ENCODE peak calls at places on chromosomes 6 and 20, in ten cellular contexts. One of them, this sample, is unnamed.

GRCh38 chr20:48817367-48818030 is 10.3 kb downstream of the PREX1 start:
- DNase-seq in keratinocyte: no peak
- DNase-seq in IMR-90: no peak
- DNase-seq in GM12878: no peak
- DNase-seq in mesenchymal stem cell: no peak
- DNase-seq in neuronal stem cell: no peak
- DNase-seq in fibroblast of lung: no peak
- DNase-seq in trophoblast cell: no peak
- DNase-seq in neural progenitor cell: no peak
- DNase-seq in HepG2: no peak
- DNase-seq in this sample: no peak

GRCh38 chr20:4052554-4052953 is 37.2 kb upstream of the RNF24 start:
- DNase-seq in keratinocyte: no peak
- DNase-seq in IMR-90: no peak
- DNase-seq in GM12878: no peak
- DNase-seq in mesenchymal stem cell: no peak
- DNase-seq in neuronal stem cell: no peak
- DNase-seq in fibroblast of lung: no peak
- DNase-seq in trophoblast cell: no peak
- DNase-seq in neural progenitor cell: no peak
- DNase-seq in HepG2: no peak
- DNase-seq in this sample: no peak

GRCh38 chr6:14863896-14864850 is 381.7 kb upstream of the JARID2 start:
- DNase-seq in keratinocyte: no peak
- DNase-seq in IMR-90: no peak
- DNase-seq in GM12878: no peak
- DNase-seq in mesenchymal stem cell: no peak
- DNase-seq in neuronal stem cell: no peak
- DNase-seq in fibroblast of lung: no peak
- DNase-seq in trophoblast cell: no peak
- DNase-seq in neural progenitor cell: peak
- DNase-seq in HepG2: no peak
- DNase-seq in this sample: no peak

GRCh38 chr6:107936162-107936909 is 21.7 kb downstream of the SEC63 start:
- DNase-seq in keratinocyte: no peak
- DNase-seq in IMR-90: no peak
- DNase-seq in GM12878: no peak
- DNase-seq in mesenchymal stem cell: no peak
- DNase-seq in neuronal stem cell: no peak
- DNase-seq in fibroblast of lung: no peak
- DNase-seq in trophoblast cell: no peak
- DNase-seq in neural progenitor cell: no peak
- DNase-seq in HepG2: no peak
- DNase-seq in this sample: no peak

GRCh38 chr6:116513224-116513875 is 1.9 kb downstream of the CALHM5 start:
- DNase-seq in keratinocyte: peak
- DNase-seq in IMR-90: no peak
- DNase-seq in GM12878: no peak
- DNase-seq in mesenchymal stem cell: no peak
- DNase-seq in neuronal stem cell: no peak
- DNase-seq in fibroblast of lung: no peak
- DNase-seq in trophoblast cell: peak
- DNase-seq in neural progenitor cell: no peak
- DNase-seq in HepG2: no peak
- DNase-seq in this sample: no peak

GRCh38 chr6:132798820-132799538 is 542 bp upstream of the SLC18B1 start:
- DNase-seq in keratinocyte: no peak
- DNase-seq in IMR-90: peak
- DNase-seq in GM12878: peak
- DNase-seq in mesenchymal stem cell: peak
- DNase-seq in neuronal stem cell: peak
- DNase-seq in fibroblast of lung: peak
- DNase-seq in trophoblast cell: peak
- DNase-seq in neural progenitor cell: peak
- DNase-seq in HepG2: peak
- DNase-seq in this sample: peak

GRCh38 chr20:10513931-10514575 is 78.9 kb downstream of the SLX4IP start:
- DNase-seq in keratinocyte: no peak
- DNase-seq in IMR-90: no peak
- DNase-seq in GM12878: no peak
- DNase-seq in mesenchymal stem cell: peak
- DNase-seq in neuronal stem cell: no peak
- DNase-seq in fibroblast of lung: peak
- DNase-seq in trophoblast cell: no peak
- DNase-seq in neural progenitor cell: no peak
- DNase-seq in HepG2: no peak
- DNase-seq in this sample: no peak

GRCh38 chr6:113082691-113083090 is 735.6 kb downstream of the RFPL4B start:
- DNase-seq in keratinocyte: no peak
- DNase-seq in IMR-90: peak
- DNase-seq in GM12878: no peak
- DNase-seq in mesenchymal stem cell: no peak
- DNase-seq in neuronal stem cell: no peak
- DNase-seq in fibroblast of lung: peak
- DNase-seq in trophoblast cell: no peak
- DNase-seq in neural progenitor cell: no peak
- DNase-seq in HepG2: no peak
- DNase-seq in this sample: no peak

GRCh38 chr6:2684766-2685754 is 65.7 kb downstream of the MYLK4 start:
- DNase-seq in keratinocyte: no peak
- DNase-seq in IMR-90: no peak
- DNase-seq in GM12878: no peak
- DNase-seq in mesenchymal stem cell: no peak
- DNase-seq in neuronal stem cell: no peak
- DNase-seq in fibroblast of lung: no peak
- DNase-seq in trophoblast cell: no peak
- DNase-seq in neural progenitor cell: no peak
- DNase-seq in HepG2: peak
- DNase-seq in this sample: no peak

GRCh38 chr6:2687456-2687855 is 63.3 kb downstream of the MYLK4 start:
- DNase-seq in keratinocyte: no peak
- DNase-seq in IMR-90: no peak
- DNase-seq in GM12878: no peak
- DNase-seq in mesenchymal stem cell: no peak
- DNase-seq in neuronal stem cell: no peak
- DNase-seq in fibroblast of lung: no peak
- DNase-seq in trophoblast cell: no peak
- DNase-seq in neural progenitor cell: no peak
- DNase-seq in HepG2: no peak
- DNase-seq in this sample: no peak

GRCh38 chr6:2688416-2689064 is 62.2 kb downstream of the MYLK4 start:
- DNase-seq in keratinocyte: no peak
- DNase-seq in IMR-90: peak
- DNase-seq in GM12878: no peak
- DNase-seq in mesenchymal stem cell: peak
- DNase-seq in neuronal stem cell: no peak
- DNase-seq in fibroblast of lung: peak
- DNase-seq in trophoblast cell: peak
- DNase-seq in neural progenitor cell: no peak
- DNase-seq in HepG2: peak
- DNase-seq in this sample: no peak

GRCh38 chr6:2680264-2680908 is 70.3 kb downstream of the MYLK4 start:
- DNase-seq in keratinocyte: no peak
- DNase-seq in IMR-90: no peak
- DNase-seq in GM12878: no peak
- DNase-seq in mesenchymal stem cell: no peak
- DNase-seq in neuronal stem cell: no peak
- DNase-seq in fibroblast of lung: no peak
- DNase-seq in trophoblast cell: no peak
- DNase-seq in neural progenitor cell: no peak
- DNase-seq in HepG2: no peak
- DNase-seq in this sample: no peak

DNA sequence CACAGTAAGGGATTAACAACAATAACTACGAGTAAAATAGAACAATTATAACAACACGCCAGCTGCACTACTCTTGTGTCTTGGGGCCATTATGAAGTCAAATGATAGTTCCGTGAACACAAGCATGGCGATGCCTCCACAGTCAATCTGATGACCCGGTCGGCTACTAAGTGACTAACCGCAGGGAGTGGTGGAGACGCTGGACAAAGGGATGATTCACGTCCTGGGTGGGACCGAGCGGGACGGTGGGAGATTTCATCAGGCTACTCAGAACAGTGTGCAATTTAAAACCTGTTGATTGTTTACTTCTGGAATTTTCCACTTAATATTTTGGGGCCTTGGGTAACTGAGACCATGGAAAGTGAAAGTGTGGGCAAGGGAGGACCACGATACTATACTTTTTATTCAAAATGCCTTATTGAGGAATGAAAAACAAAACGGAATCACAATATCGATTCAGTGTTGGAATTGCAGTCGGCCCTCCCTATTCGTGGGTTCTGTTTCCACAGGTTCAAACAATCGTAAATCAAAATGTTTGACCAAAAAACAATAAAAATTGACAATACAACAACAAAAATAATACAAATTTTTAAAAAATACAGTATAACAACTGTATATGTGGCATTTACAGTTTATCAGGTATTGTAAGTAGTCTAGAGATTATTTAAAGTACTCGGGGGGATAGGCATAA is 66.5 kb downstream of the MYLK4 start:
- DNase-seq in keratinocyte: no peak
- DNase-seq in IMR-90: peak
- DNase-seq in GM12878: no peak
- DNase-seq in mesenchymal stem cell: no peak
- DNase-seq in neuronal stem cell: no peak
- DNase-seq in fibroblast of lung: peak
- DNase-seq in trophoblast cell: no peak
- DNase-seq in neural progenitor cell: no peak
- DNase-seq in HepG2: no peak
- DNase-seq in this sample: no peak
- H3K4me2 ChIP-seq in keratinocyte: no peak
- H3K4me2 ChIP-seq in IMR-90: no peak
- H3K4me2 ChIP-seq in GM12878: no peak
- H3K4me2 ChIP-seq in mesenchymal stem cell: no peak
- H3K4me2 ChIP-seq in neuronal stem cell: no peak
- H3K4me2 ChIP-seq in fibroblast of lung: no peak
- H3K4me2 ChIP-seq in trophoblast cell: no peak
- H3K4me2 ChIP-seq in neural progenitor cell: no peak
- H3K4me2 ChIP-seq in HepG2: peak
- H3K4me2 ChIP-seq in this sample: no peak

GRCh38 chr20:58838174-58838573 is 12.5 kb downstream of the GNAS-AS1 start:
- DNase-seq in keratinocyte: no peak
- DNase-seq in IMR-90: no peak
- DNase-seq in GM12878: no peak
- DNase-seq in mesenchymal stem cell: no peak
- DNase-seq in neuronal stem cell: no peak
- DNase-seq in fibroblast of lung: no peak
- DNase-seq in trophoblast cell: no peak
- DNase-seq in neural progenitor cell: no peak
- DNase-seq in HepG2: no peak
- DNase-seq in this sample: no peak

GRCh38 chr20:58839474-58839874 is 11.2 kb downstream of the GNAS-AS1 start:
- DNase-seq in keratinocyte: no peak
- DNase-seq in IMR-90: peak
- DNase-seq in GM12878: no peak
- DNase-seq in mesenchymal stem cell: no peak
- DNase-seq in neuronal stem cell: no peak
- DNase-seq in fibroblast of lung: peak
- DNase-seq in trophoblast cell: peak
- DNase-seq in neural progenitor cell: peak
- DNase-seq in HepG2: peak
- DNase-seq in this sample: peak

GRCh38 chr20:58840816-58841538 is 9.7 kb downstream of the GNAS-AS1 start:
- DNase-seq in keratinocyte: no peak
- DNase-seq in IMR-90: no peak
- DNase-seq in GM12878: no peak
- DNase-seq in mesenchymal stem cell: no peak
- DNase-seq in neuronal stem cell: no peak
- DNase-seq in fibroblast of lung: no peak
- DNase-seq in trophoblast cell: no peak
- DNase-seq in neural progenitor cell: peak
- DNase-seq in HepG2: no peak
- DNase-seq in this sample: no peak

GRCh38 chr20:58841539-58842264 is 9.0 kb downstream of the GNAS-AS1 start:
- DNase-seq in keratinocyte: no peak
- DNase-seq in IMR-90: no peak
- DNase-seq in GM12878: no peak
- DNase-seq in mesenchymal stem cell: no peak
- DNase-seq in neuronal stem cell: no peak
- DNase-seq in fibroblast of lung: no peak
- DNase-seq in trophoblast cell: no peak
- DNase-seq in neural progenitor cell: peak
- DNase-seq in HepG2: no peak
- DNase-seq in this sample: no peak

DNA sequence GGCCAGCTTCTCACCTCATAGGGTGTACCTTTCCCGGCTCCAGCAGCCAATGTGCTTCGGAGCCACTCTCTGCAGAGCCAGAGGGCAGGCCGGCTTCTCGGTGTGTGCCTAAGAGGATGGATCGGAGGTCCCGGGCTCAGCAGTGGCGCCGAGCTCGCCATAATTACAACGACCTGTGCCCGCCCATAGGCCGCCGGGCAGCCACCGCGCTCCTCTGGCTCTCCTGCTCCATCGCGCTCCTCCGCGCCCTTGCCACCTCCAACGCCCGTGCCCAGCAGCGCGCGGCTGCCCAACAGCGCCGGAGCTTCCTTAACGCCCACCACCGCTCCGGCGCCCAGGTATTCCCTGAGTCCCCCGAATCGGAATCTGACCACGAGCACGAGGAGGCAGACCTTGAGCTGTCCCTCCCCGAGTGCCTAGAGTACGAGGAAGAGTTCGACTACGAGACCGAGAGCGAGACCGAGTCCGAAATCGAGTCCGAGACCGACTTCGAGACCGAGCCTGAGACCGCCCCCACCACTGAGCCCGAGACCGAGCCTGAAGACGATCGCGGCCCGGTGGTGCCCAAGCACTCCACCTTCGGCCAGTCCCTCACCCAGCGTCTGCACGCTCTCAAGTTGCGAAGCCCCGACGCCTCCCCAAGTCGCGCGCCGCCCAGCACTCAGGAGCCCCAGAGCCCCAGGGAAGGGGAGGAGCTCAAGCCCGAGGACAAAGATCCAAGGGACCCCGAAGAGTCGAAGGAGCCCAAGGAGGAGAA is 10.5 kb downstream of the GNAS-AS1 start:
- DNase-seq in keratinocyte: no peak
- DNase-seq in IMR-90: no peak
- DNase-seq in GM12878: no peak
- DNase-seq in mesenchymal stem cell: no peak
- DNase-seq in neuronal stem cell: no peak
- DNase-seq in fibroblast of lung: no peak
- DNase-seq in trophoblast cell: no peak
- DNase-seq in neural progenitor cell: peak
- DNase-seq in HepG2: no peak
- DNase-seq in this sample: no peak
- H3K4me3 ChIP-seq in keratinocyte: no peak
- H3K4me3 ChIP-seq in IMR-90: no peak
- H3K4me3 ChIP-seq in GM12878: no peak
- H3K4me3 ChIP-seq in mesenchymal stem cell: no peak
- H3K4me3 ChIP-seq in neuronal stem cell: peak
- H3K4me3 ChIP-seq in fibroblast of lung: no peak
- H3K4me3 ChIP-seq in trophoblast cell: peak
- H3K4me3 ChIP-seq in neural progenitor cell: peak
- H3K4me3 ChIP-seq in HepG2: no peak
- H3K4me3 ChIP-seq in this sample: no peak

GRCh38 chr6:54011277-54011648 is 100.0 kb upstream of the MLIP start:
- DNase-seq in keratinocyte: no peak
- DNase-seq in IMR-90: no peak
- DNase-seq in GM12878: no peak
- DNase-seq in mesenchymal stem cell: no peak
- DNase-seq in neuronal stem cell: no peak
- DNase-seq in fibroblast of lung: no peak
- DNase-seq in trophoblast cell: no peak
- DNase-seq in neural progenitor cell: no peak
- DNase-seq in HepG2: no peak
- DNase-seq in this sample: no peak
- H3K9ac ChIP-seq in keratinocyte: no peak
- H3K9ac ChIP-seq in IMR-90: no peak
- H3K9ac ChIP-seq in GM12878: no peak
- H3K9ac ChIP-seq in mesenchymal stem cell: peak
- H3K9ac ChIP-seq in neuronal stem cell: no peak
- H3K9ac ChIP-seq in fibroblast of lung: no peak
- H3K9ac ChIP-seq in trophoblast cell: no peak
- H3K9ac ChIP-seq in neural progenitor cell: no peak
- H3K9ac ChIP-seq in HepG2: no peak
- H3K9ac ChIP-seq in this sample: no peak

DNA sequence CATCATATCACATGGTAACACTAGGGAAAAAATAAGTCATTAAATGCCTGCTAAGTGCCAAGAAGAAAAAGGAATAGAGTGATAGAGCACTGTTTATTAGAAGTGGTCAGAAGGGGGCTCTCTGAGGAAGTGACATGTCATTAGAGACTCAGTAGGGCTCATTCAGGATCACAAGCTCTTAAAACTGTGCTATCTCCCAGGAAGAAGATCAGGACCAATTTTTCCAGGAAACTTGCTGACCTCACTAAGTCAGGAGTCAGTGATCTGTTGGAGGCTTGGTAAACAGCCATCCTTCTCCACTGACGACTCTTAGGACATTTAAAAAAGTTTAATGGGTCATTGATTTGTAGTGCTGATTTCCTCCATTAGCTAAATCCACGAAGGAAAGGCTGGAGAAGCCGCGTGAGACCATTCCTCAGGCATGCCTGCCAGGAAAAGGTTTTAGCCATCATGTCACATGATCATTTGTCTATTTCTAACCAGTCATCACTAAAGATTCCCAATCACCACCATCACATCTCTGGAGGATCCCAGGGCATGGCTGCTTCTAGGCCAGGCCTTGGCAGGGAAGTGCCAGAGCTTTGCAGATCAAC is 5.9 kb upstream of the PTPN1 start:
- DNase-seq in keratinocyte: no peak
- DNase-seq in IMR-90: no peak
- DNase-seq in GM12878: no peak
- DNase-seq in mesenchymal stem cell: peak
- DNase-seq in neuronal stem cell: no peak
- DNase-seq in fibroblast of lung: peak
- DNase-seq in trophoblast cell: no peak
- DNase-seq in neural progenitor cell: no peak
- DNase-seq in HepG2: peak
- DNase-seq in this sample: no peak
- H3K4me2 ChIP-seq in keratinocyte: no peak
- H3K4me2 ChIP-seq in IMR-90: no peak
- H3K4me2 ChIP-seq in GM12878: no peak
- H3K4me2 ChIP-seq in mesenchymal stem cell: no peak
- H3K4me2 ChIP-seq in neuronal stem cell: no peak
- H3K4me2 ChIP-seq in fibroblast of lung: no peak
- H3K4me2 ChIP-seq in trophoblast cell: no peak
- H3K4me2 ChIP-seq in neural progenitor cell: no peak
- H3K4me2 ChIP-seq in HepG2: no peak
- H3K4me2 ChIP-seq in this sample: no peak

This sample was measured in Karpas-422.